ENCODE peak calls at places on chromosomes 13 and 19, in four cellular contexts. C, L, Y and W are unnamed samples.
A peak's percentile ranks its signal among the peaks of the same experiment; 100 is the strongest.

GRCh38 chr13:64471916-64472315 is 2758.2 kb downstream of the PCDH9 start:
- DNase-seq in C (peak; percentile 75), L (peak; percentile 11), Y (peak; percentile 48), W (peak; percentile 9)

GRCh38 chr13:64746845-64747244 is 2483.3 kb downstream of the PCDH9 start:
- DNase-seq in C (no peak), L (no peak), Y (no peak), W (no peak)

GRCh38 chr13:49265822-49266221 is 18.1 kb downstream of the CDADC1 start:
- DNase-seq in C (peak; percentile 6), L (peak; percentile 10), Y (no peak), W (no peak)

GRCh38 chr13:33341861-33342452 is 56.4 kb upstream of the STARD13 start:
- DNase-seq in C (no peak), L (no peak), Y (no peak), W (no peak)

GRCh38 chr19:56170261-56170660 is 5.5 kb upstream of the GALP start:
- DNase-seq in C (no peak), L (no peak), Y (peak; percentile 94), W (no peak)

GRCh38 chr13:98489446-98490194 is 87.3 kb downstream of the STK24 start:
- DNase-seq in C (no peak), L (no peak), Y (no peak), W (no peak)

GRCh38 chr19:33379151-33379829 is 5.8 kb downstream of the CEBPG start:
- DNase-seq in C (no peak), L (no peak), Y (no peak), W (no peak)

GRCh38 chr13:110713981-110714797 is 689 bp downstream of the ING1 start:
- DNase-seq in C (peak; percentile 57), L (no peak), Y (peak; percentile 14), W (no peak)

GRCh38 chr13:94825507-94825906 is 113.2 kb upstream of the SOX21 start:
- DNase-seq in C (peak; percentile 2), L (no peak), Y (no peak), W (no peak)

GRCh38 chr19:52370341-52370710 is 603 bp downstream of the ZNF880 start:
- DNase-seq in C (no peak), L (no peak), Y (no peak), W (no peak)

GRCh38 chr13:60111726-60112125 is 52.0 kb downstream of the DIAPH3 start:
- DNase-seq in C (peak; percentile 25), L (no peak), Y (no peak), W (peak; percentile 16)

GRCh38 chr19:6639439-6639838 is 30.5 kb downstream of the TNFSF14 start:
- DNase-seq in C (no peak), L (no peak), Y (peak; percentile 63), W (no peak)

GRCh38 chr13:20349564-20350379 is 117.7 kb upstream of the GJB6 start:
- DNase-seq in C (no peak), L (no peak), Y (no peak), W (no peak)

GRCh38 chr19:2887391-2887914 is 13.3 kb upstream of the ZNF57 start:
- DNase-seq in C (peak; percentile 55), L (peak; percentile 27), Y (peak; percentile 79), W (no peak)

GRCh38 chr19:16066611-16067104 is 9.6 kb upstream of the TPM4 start:
- DNase-seq in C (peak; percentile 25), L (no peak), Y (peak; percentile 80), W (no peak)

GRCh38 chr19:18193388-18194207 is 580 bp downstream of the MPV17L2 start:
- DNase-seq in C (no peak), L (no peak), Y (peak; percentile 24), W (no peak)

GRCh38 chr19:46984077-46985010 is 35.3 kb upstream of the NPAS1 start:
- DNase-seq in C (peak; percentile 35), L (no peak), Y (peak; percentile 38), W (no peak)

GRCh38 chr13:108926848-108927247 is 297.4 kb downstream of the MYO16 start:
- DNase-seq in C (no peak), L (no peak), Y (no peak), W (no peak)

GRCh38 chr19:6211632-6212402 is 68.0 kb downstream of the MLLT1 start:
- DNase-seq in C (no peak), L (no peak), Y (no peak), W (no peak)

GRCh38 chr19:45528149-45528743 is 21.0 kb downstream of the VASP start:
- DNase-seq in C (no peak), L (no peak), Y (peak; percentile 90), W (no peak)

GRCh38 chr13:80740076-80740475 is 399.1 kb upstream of the SPRY2 start:
- DNase-seq in C (no peak), L (no peak), Y (no peak), W (no peak)

GRCh38 chr13:29621841-29622240 is 26.4 kb upstream of the SLC7A1 start:
- DNase-seq in C (peak; percentile 36), L (no peak), Y (no peak), W (no peak)

GRCh38 chr13:95660981-95661581 is 15.9 kb upstream of the DNAJC3 start:
- DNase-seq in C (peak; percentile 59), L (no peak), Y (peak; percentile 64), W (no peak)

GRCh38 chr19:11390933-11391680 is 7.0 kb upstream of the EPOR start:
- DNase-seq in C (no peak), L (no peak), Y (peak; percentile 39), W (no peak)

GRCh38 chr19:41192574-41193419 is at the start of gene CYP2S1:
- DNase-seq in C (no peak), L (no peak), Y (peak; percentile 57), W (no peak)

GRCh38 chr19:16301999-16302694 is 22.5 kb upstream of the KLF2 start:
- DNase-seq in C (peak; percentile 32), L (no peak), Y (peak; percentile 92), W (no peak)

GRCh38 chr19:47447470-47448359 is 24.0 kb downstream of the SLC8A2 start:
- DNase-seq in C (no peak), L (no peak), Y (peak; percentile 37), W (no peak)

GRCh38 chr13:43776680-43777079 is 10.1 kb downstream of the ENOX1 start:
- DNase-seq in C (no peak), L (no peak), Y (no peak), W (no peak)

GRCh38 chr19:46147791-46148288 is at the start of gene IGFL2:
- DNase-seq in C (no peak), L (no peak), Y (peak; percentile 8), W (no peak)

GRCh38 chr13:33799950-33800592 is 17.9 kb upstream of the RFC3 start:
- DNase-seq in C (peak; percentile 40), L (no peak), Y (peak; percentile 46), W (peak; percentile 10)

GRCh38 chr13:44620057-44620456 is 43.9 kb upstream of the TSC22D1 start:
- DNase-seq in C (peak; percentile 68), L (no peak), Y (peak; percentile 16), W (no peak)

GRCh38 chr19:50477751-50478515 is 1.3 kb upstream of the GARIN5A start:
- DNase-seq in C (no peak), L (no peak), Y (no peak), W (no peak)

GRCh38 chr19:50476943-50477264 is 256 bp upstream of the GARIN5A start:
- DNase-seq in C (no peak), L (no peak), Y (no peak), W (no peak)

GRCh38 chr19:50479761-50480251 is 3.2 kb upstream of the GARIN5A start:
- DNase-seq in C (no peak), L (no peak), Y (no peak), W (no peak)

GRCh38 chr19:50480281-50481111 is 3.8 kb upstream of the GARIN5A start:
- DNase-seq in C (no peak), L (no peak), Y (no peak), W (no peak)

DNA sequence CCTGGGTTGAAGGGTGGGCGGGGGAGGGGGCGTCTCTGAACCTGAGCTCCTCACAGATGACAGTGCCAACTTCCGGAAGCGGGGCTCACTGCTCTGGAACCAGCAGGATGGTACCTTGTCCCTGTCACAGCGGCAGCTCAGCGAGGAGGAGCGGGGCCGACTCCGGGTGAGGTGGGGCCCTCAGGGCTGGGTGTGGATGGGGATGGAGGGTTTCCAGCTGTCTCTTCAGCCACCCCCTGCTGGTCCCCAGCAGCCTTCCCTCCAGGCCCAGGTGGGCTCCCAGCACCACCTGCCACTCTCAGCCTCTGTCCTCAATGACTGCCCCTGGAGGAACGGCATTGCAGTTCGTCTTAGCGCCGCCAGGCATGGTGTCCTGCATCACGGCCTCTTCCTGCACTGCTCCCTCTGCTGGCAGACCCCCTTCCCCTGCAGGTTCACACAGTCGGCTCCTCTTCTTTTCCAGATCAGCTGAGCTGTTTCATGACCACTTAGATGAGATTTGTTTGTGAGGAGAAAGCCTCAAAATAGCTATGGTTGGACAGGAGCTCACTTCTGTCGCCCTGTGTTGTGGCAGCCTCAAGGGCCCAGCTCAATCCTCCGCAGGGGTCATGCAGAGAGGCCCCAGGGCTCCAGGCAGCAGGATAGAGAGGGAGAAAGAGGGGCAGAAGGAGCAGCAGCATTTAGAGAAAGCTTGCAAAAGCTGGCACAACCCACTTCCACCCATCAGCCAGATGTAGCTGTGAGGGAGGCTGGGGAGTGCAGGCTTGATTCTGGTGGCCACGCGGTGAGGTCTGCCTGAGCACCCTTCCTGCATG is 2.5 kb upstream of the GARIN5A start:
- DNase-seq in C (no peak), L (no peak), Y (peak; percentile 38), W (no peak)
- TF ChIP-seq CTCF in C (peak; percentile 76), L (peak; percentile 59), Y (peak; percentile 80), W (peak; percentile 68)

DNA sequence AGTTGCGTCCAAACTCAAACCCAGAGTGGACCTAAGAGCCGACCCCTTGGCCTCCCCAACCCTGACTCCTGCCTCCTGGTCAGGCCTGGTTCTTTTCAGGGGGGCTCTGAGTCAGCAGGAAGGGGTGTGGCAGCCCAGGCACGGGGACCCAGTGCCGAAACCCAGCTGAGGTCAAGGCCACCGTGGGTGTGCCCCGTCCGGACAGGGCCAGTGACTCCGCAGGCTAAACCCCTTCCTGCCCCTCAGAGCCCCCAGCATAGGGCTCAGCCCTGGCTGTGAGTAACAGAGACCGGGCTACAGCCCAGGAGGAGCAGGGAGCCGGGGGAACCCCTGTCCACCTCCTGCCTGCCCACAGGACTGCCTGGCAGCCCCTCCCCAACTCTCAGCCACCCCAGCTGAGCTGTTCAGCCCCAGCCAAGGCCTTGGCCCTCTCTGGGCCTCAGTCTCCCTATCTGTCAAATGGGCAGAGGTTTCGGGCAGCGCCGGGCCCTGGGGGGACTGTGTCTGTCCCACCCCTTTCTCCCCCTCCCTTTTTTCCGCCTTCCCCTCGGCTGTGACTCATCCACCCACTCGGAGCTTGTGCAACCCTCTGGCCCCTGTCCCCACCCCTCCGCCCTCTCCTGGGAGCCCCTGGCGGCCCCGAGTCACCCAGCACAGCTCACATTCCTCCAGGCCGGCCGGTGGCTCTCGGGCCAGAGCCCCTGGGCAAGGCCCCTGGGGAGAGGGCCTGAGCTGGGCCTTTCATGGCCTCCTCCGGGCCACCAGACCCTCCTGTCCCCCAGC is 8.6 kb downstream of the ZBTB7A start:
- DNase-seq in C (peak; percentile 91), L (peak; percentile 48), Y (peak; percentile 77), W (no peak)
- TF ChIP-seq CTCF in C (peak; percentile 46), L (peak; percentile 20), Y (peak; percentile 35), W (peak; percentile 1)

GRCh38 chr19:34838248-34838647 is 65.2 kb upstream of the ZNF599 start:
- DNase-seq in C (no peak), L (no peak), Y (peak; percentile 12), W (no peak)
- TF ChIP-seq CTCF in C (no peak), L (no peak), Y (peak; percentile 32), W (no peak)

GRCh38 chr19:13797870-13798269 is 2.6 kb downstream of the ZSWIM4 start:
- DNase-seq in C (peak; percentile 64), L (no peak), Y (peak; percentile 89), W (no peak)

GRCh38 chr19:13795595-13796300 is 505 bp downstream of the ZSWIM4 start:
- DNase-seq in C (no peak), L (no peak), Y (peak; percentile 34), W (no peak)

GRCh38 chr19:13797058-13797440 is 1.8 kb downstream of the ZSWIM4 start:
- DNase-seq in C (no peak), L (no peak), Y (no peak), W (no peak)

GRCh38 chr19:13794752-13795589 is at the start of gene ZSWIM4:
- DNase-seq in C (peak; percentile 99), L (peak; percentile 98), Y (peak; percentile 100), W (peak; percentile 95)

GRCh38 chr19:13796301-13797057 is 1.2 kb downstream of the ZSWIM4 start:
- DNase-seq in C (peak; percentile 96), L (peak; percentile 86), Y (peak; percentile 97), W (peak; percentile 80)
- TF ChIP-seq CTCF in C (peak; percentile 59), L (peak; percentile 52), Y (peak; percentile 61), W (peak; percentile 47)